ENCODE peak calls at places on chromosomes 11 and 22, in four cellular contexts. X, B, T and E are unnamed samples.

GRCh38 chr11:72721276-72721675 is 30.9 kb downstream of the ARAP1 start:
- DNase-seq in X (no peak), B (no peak), T (no peak), E (no peak)

GRCh38 chr11:64485077-64485476 is 105.9 kb upstream of the SLC22A12 start:
- DNase-seq in X (peak; percentile 49), B (no peak), T (no peak), E (no peak)

GRCh38 chr22:25223269-25223850 is 3.9 kb downstream of the CRYBB2 start:
- DNase-seq in X (no peak), B (no peak), T (no peak), E (no peak)

GRCh38 chr11:112157274-112157766 is 6.6 kb downstream of the IL18 start:
- DNase-seq in X (no peak), B (no peak), T (peak; percentile 18), E (peak; percentile 67)

GRCh38 chr11:15692739-15693138 is 578.0 kb downstream of the INSC start:
- DNase-seq in X (no peak), B (no peak), T (no peak), E (no peak)

GRCh38 chr11:8256271-8257002 is 7.2 kb downstream of the LMO1 start:
- DNase-seq in X (no peak), B (no peak), T (no peak), E (no peak)

GRCh38 chr22:18970180-18970947 is 34.3 kb upstream of the PRODH start:
- DNase-seq in X (peak; percentile 77), B (no peak), T (no peak), E (peak; percentile 2)

GRCh38 chr11:19435306-19435989 is 194.7 kb upstream of the E2F8 start:
- DNase-seq in X (no peak), B (no peak), T (no peak), E (no peak)

GRCh38 chr11:75261902-75262361 is 21.4 kb downstream of the TPBGL start:
- DNase-seq in X (peak; percentile 10), B (no peak), T (no peak), E (no peak)